ENCODE peak calls at places on chromosomes 11 and 22, in six cellular contexts. K is AG04450, T is neural progenitor cell, O is kidney, P is psoas muscle, X is fibroblast of the aortic adventitia. S is an unnamed sample.

GRCh38 chr11:41446566-41446965 is 12.9 kb downstream of the LRRC4C start:
- DNase-seq in O (no peak), T (no peak), P (no peak), K (no peak), X (no peak), S (no peak)

GRCh38 chr22:39558950-39559349 is 11.6 kb upstream of the CACNA1I start:
- DNase-seq in T (no peak), X (no peak), O (no peak), P (no peak), K (no peak), S (no peak)

GRCh38 chr11:63916837-63917684 is at the start of gene RCOR2:
- DNase-seq in O (peak), K (peak), X (peak), T (peak), P (peak), S (no peak)

GRCh38 chr22:29816128-29816527 is 21.9 kb downstream of the ASCC2 start:
- DNase-seq in K (no peak), X (peak), P (peak), T (no peak), O (no peak), S (no peak)

GRCh38 chr11:111604392-111605009 is 2.3 kb downstream of the SIK2 start:
- DNase-seq in O (no peak), T (peak), K (no peak), P (no peak), X (peak), S (no peak)

GRCh38 chr22:17847360-17848078 is 73.2 kb upstream of the BID start:
- DNase-seq in P (no peak), X (no peak), T (no peak), O (no peak), K (no peak), S (no peak)

GRCh38 chr11:114340311-114341131 is 44.3 kb downstream of the NNMT start:
- DNase-seq in T (peak), P (peak), K (peak), O (peak), X (peak), S (no peak)

GRCh38 chr22:40014661-40015255 is 20.0 kb downstream of the FAM83F start:
- DNase-seq in O (peak), X (no peak), K (no peak), P (no peak), T (no peak), S (no peak)

GRCh38 chr22:38313384-38313955 is 3.8 kb downstream of the CSNK1E start:
- DNase-seq in K (peak), P (peak), O (peak), T (peak), X (peak), S (peak)

GRCh38 chr11:61955031-61955415 is 4.9 kb downstream of the BEST1 start:
- DNase-seq in P (peak), T (peak), K (no peak), O (peak), X (peak), S (no peak)

GRCh38 chr11:115409691-115410220 is 94.5 kb downstream of the CADM1 start:
- DNase-seq in P (no peak), O (no peak), K (peak), T (peak), X (no peak), S (no peak)

GRCh38 chr11:57464343-57465181 is 4.2 kb downstream of the RTN4RL2 start:
- DNase-seq in T (peak), P (no peak), K (no peak), O (no peak), X (no peak), S (no peak)

GRCh38 chr11:117851852-117852251 is 24.6 kb downstream of the FXYD6 start:
- DNase-seq in P (no peak), O (peak), T (no peak), K (no peak), X (no peak), S (no peak)

GRCh38 chr11:47768090-47768620 is 1.0 kb upstream of the FNBP4 start:
- DNase-seq in O (peak), K (no peak), T (peak), X (peak), P (peak), S (no peak)

GRCh38 chr11:97717922-97718321 is 1302.8 kb upstream of the CNTN5 start:
- DNase-seq in K (no peak), P (no peak), X (no peak), T (no peak), O (peak), S (no peak)

GRCh38 chr11:103851166-103851651 is 185.2 kb upstream of the DDI1 start:
- DNase-seq in T (no peak), O (no peak), X (peak), P (no peak), K (peak), S (peak)

GRCh38 chr11:10844364-10844763 is 13.5 kb downstream of the ZBED5 start:
- DNase-seq in O (no peak), X (no peak), K (no peak), T (no peak), P (no peak), S (no peak)

GRCh38 chr22:49193348-49193747 is 634.3 kb downstream of the BRD1 start:
- DNase-seq in P (no peak), T (no peak), K (no peak), X (no peak), O (peak), S (no peak)

GRCh38 chr11:86696004-86696403 is 23.6 kb upstream of the ME3 start:
- DNase-seq in K (peak), O (no peak), P (no peak), X (peak), T (no peak), S (no peak)

GRCh38 chr11:122920579-122920978 is 38.0 kb downstream of the JHY start:
- DNase-seq in X (no peak), T (peak), K (no peak), P (no peak), O (no peak), S (no peak)

GRCh38 chr22:38850941-38851849 is 7.4 kb upstream of the NPTXR start:
- DNase-seq in P (no peak), O (peak), X (peak), K (peak), T (no peak), S (no peak)

GRCh38 chr11:123587044-123587443 is 67.4 kb downstream of the SCN3B start:
- DNase-seq in O (no peak), P (no peak), K (no peak), T (no peak), X (no peak), S (no peak)

GRCh38 chr11:78635814-78636506 is 61.3 kb upstream of the NARS2 start:
- DNase-seq in P (no peak), K (no peak), T (no peak), O (no peak), X (no peak), S (no peak)

GRCh38 chr11:1836011-1836945 is 1.5 kb downstream of the SYT8 start:
- DNase-seq in P (no peak), T (no peak), K (no peak), X (no peak), O (peak), S (no peak)

DNA sequence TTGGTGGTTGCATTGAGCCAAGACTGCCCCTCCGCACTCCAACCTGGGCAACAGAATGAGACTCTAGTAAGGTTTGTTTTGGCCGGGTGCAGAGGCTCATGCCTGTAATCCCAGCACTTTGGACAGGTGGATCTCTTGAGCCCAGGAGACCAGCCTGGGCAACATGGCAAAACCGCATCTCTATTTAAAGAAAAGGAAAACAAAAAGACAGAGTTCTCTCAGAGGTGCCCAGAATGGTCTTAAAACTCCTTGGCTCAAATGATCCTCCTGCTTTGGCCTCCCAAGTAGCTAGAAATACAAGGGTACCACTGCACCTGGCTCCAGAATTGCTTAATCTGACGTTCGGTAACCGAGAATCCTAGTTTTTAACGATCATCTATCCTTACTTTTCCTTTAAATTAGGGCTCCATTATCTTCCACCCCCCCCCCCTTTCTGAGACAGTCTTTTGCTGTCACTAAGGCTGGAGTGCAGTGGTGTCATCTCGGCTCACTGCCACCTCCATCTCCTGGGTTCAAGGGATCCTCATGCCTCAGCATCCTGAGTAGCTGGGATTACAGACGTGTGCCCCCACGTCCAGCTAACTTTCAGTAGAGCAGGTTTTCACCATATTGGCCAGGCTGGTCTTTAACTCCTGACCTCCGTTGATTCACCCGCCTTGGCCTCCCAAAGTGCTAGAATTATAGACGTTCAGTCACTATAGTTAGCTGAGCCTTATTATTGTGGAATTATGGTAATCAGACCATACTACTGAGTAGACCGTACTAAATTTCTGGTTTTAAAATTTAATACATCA is 1.7 kb downstream of the RPS25 start:
- DNase-seq in P (no peak), X (no peak), T (no peak), K (no peak), O (no peak), S (no peak)
- H3K4me3 ChIP-seq in P (peak), X (peak), T (peak), K (peak), O (peak), S (peak)

GRCh38 chr11:8690374-8691342 is 8.1 kb downstream of the RPL27A start:
- DNase-seq in P (no peak), X (no peak), T (no peak), K (no peak), O (peak), S (no peak)

GRCh38 chr11:8686325-8686724 is 3.7 kb downstream of the RPL27A start:
- DNase-seq in P (no peak), T (no peak), O (peak), X (no peak), K (no peak), S (no peak)

GRCh38 chr11:8685820-8686219 is 3.2 kb downstream of the RPL27A start:
- DNase-seq in X (no peak), O (no peak), K (no peak), P (no peak), T (no peak), S (no peak)

GRCh38 chr11:8689726-8690255 is 7.2 kb downstream of the RPL27A start:
- DNase-seq in O (no peak), K (no peak), X (no peak), P (no peak), T (no peak), S (no peak)

GRCh38 chr11:8688414-8689362 is 6.1 kb downstream of the RPL27A start:
- DNase-seq in T (peak), O (peak), K (peak), P (peak), X (peak), S (peak)
- TF ChIP-seq CTCF in T (peak), O (no peak), K (no peak), P (peak), X (no peak), S (no peak)

DNA sequence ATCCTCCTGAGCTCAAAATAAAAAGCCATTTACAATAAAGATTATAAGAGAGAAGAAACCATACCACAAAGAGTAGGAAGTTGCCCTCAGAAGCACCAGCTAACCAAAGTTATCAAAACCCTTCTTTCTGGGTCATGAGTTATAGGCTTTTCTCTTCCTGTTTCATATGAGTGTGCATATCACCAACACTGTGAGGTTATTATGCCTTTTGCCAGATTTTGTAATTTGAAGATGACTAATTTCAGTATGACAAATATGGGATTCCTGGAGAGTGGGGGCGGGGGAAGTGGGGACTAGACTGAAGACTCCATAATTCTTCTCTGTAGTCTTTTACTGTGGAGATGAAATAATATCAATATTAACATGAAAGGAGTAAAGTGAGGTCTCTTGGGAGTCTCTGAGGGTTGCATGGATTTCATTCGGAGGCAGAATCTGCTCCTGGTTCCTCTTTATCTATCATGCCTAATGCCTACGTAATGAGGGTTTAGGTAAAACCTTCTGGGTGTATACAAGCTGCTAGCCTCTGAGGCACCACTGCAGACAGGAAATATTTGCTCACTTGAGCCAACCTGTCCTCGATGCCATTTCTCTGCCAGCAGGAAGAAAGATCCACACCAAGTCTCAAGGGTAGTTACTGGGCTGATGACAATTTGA is 2.1 kb downstream of the LPXN start:
- DNase-seq in K (peak), P (peak), O (no peak), T (no peak), X (peak), S (no peak)
- H3K4me3 ChIP-seq in K (no peak), P (peak), O (no peak), T (no peak), X (peak), S (no peak)

GRCh38 chr11:125167292-125167953 is 2.9 kb downstream of the PKNOX2 start:
- DNase-seq in O (peak), K (no peak), X (peak), T (peak), P (no peak), S (no peak)
- TF ChIP-seq CTCF in O (no peak), K (no peak), X (no peak), T (no peak), P (no peak), S (no peak)

GRCh38 chr11:820655-821512 is 2.2 kb downstream of the PNPLA2 start:
- DNase-seq in K (no peak), O (peak), P (peak), X (peak), T (no peak), S (no peak)
- H3K4me3 ChIP-seq in K (peak), O (peak), P (peak), X (peak), T (peak), S (peak)

DNA sequence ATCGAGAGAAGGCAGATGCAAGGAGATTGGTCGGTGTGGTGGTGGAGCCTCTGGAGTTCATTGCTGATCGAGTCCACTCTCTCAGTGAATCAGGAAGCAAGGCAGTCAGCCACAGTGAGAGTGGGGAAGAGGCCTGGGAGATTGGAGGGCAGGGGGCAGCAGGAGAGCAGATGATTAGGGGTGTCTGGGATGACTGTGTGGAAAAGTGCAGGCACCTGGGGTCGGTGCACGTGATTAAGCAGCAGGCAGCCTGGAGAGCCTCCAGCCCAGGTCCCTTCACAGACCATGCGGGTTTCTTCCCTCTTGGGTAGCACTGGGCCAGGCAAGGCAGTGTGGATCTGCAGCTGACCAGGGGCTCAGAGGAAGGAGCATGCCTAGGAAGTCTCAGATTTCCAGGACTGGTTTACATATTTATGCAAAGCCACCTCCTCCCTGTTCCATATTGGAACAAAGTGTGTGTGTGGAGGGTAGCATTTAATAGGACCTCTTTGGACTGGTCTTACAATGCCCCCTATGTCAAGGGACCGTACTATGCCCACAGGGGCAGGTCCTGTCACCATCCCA is 13.8 kb upstream of the GDPD5 start:
- DNase-seq in K (no peak), T (no peak), O (no peak), P (no peak), X (no peak), S (no peak)
- TF ChIP-seq CTCF in K (no peak), T (no peak), O (no peak), P (no peak), X (no peak), S (no peak)

DNA sequence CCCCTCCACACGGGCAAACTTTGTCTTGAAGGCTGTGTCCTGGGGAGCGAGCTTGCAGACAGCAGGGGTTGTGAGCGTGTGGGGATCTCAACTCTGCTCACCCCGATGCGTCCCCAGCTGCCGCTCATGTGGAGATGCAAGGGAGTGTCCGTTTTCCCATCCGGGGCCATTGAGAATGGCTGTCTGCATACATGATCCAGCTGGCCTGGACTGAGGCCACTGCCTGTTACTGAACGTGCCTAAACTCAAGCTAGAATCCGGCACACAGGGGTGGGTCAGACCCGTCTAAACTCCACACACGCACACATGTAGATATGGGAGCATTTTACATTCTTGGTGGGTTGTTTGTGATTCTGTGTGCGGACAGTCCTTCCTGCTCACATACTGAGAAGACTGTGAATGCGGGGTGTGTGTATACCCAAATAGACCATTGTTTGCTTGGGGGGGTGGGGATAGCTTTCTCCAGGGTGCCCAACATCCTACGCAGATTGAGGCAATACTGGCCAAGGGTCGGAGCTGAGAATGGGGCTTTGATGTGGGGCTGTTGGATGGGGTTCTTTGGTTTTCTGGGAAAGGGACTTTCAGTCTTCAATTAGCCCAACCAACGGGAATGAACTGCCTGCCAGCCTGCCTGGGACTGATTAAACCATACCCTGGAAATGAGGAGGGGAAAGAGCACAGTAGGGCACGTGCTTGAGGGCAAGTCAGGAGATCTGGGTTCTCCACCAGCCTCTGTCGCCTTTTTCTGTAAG is 60.4 kb downstream of the ST3GAL4 start:
- DNase-seq in X (peak), O (peak), K (no peak), T (no peak), P (peak), S (no peak)
- H3K4me3 ChIP-seq in X (no peak), O (peak), K (peak), T (no peak), P (peak), S (no peak)

GRCh38 chr11:130068546-130068985 is 1.1 kb upstream of the APLP2 start:
- DNase-seq in X (no peak), T (peak), O (no peak), K (no peak), P (no peak), S (no peak)

GRCh38 chr11:130070109-130070828 is 575 bp downstream of the APLP2 start:
- DNase-seq in O (peak), P (peak), T (peak), K (no peak), X (peak), S (no peak)

GRCh38 chr11:130069684-130070108 is at the start of gene APLP2:
- DNase-seq in T (peak), O (peak), P (peak), K (peak), X (peak), S (peak)

GRCh38 chr11:130070829-130071205 is 1.1 kb downstream of the APLP2 start:
- DNase-seq in T (peak), K (no peak), X (peak), O (peak), P (no peak), S (no peak)

GRCh38 chr11:130068986-130069683 is 559 bp upstream of the APLP2 start:
- DNase-seq in P (peak), O (peak), K (peak), T (peak), X (peak), S (no peak)
- TF ChIP-seq CTCF in P (peak), O (peak), K (no peak), T (no peak), X (peak), S (peak)